ENCODE peak calls at places on chromosomes 11 and 22, in five cellular contexts. H is NCI-H446 treated with DMSO at 0.1 percent for 48 hours; Q is stimulated activated CD4-positive, alpha-beta T cell treated with anti-CD3 and anti-CD28 coated beads, Interleukin-15, amount 100 ng/mL, for 1 hour; Z is nephron progenitor cell; S is MM.1S. G is an unnamed sample.

GRCh38 chr11:35928688-35929087 is 15.2 kb upstream of the LDLRAD3 start:
- DNase-seq in H (no peak), Q (no peak), Z (no peak), S (no peak), G (no peak)

GRCh38 chr22:36773935-36774334 is 2.0 kb downstream of the IFT27 start:
- DNase-seq in H (no peak), Q (no peak), Z (no peak), S (peak; percentile 15), G (no peak)

GRCh38 chr11:110196241-110196754 is 100.1 kb downstream of the RDX start:
- DNase-seq in H (no peak), Q (no peak), Z (no peak), S (no peak), G (no peak)

GRCh38 chr11:8086001-8086479 is 5.0 kb downstream of the TUB start:
- DNase-seq in H (peak; percentile 81), Q (no peak), Z (no peak), S (no peak), G (peak; percentile 13)

GRCh38 chr22:45422237-45422983 is 8.9 kb downstream of the RIBC2 start:
- DNase-seq in H (no peak), Q (no peak), Z (no peak), S (no peak), G (no peak)

GRCh38 chr11:47394322-47395224 is 13.8 kb upstream of the SLC39A13 start:
- DNase-seq in H (no peak), Q (no peak), Z (no peak), S (peak; percentile 43), G (no peak)

GRCh38 chr11:1023811-1024596 is 12.5 kb downstream of the MUC6 start:
- DNase-seq in H (no peak), Q (no peak), Z (no peak), S (no peak), G (no peak)

GRCh38 chr22:28911777-28912669 is 28.7 kb downstream of the ZNRF3 start:
- DNase-seq in H (no peak), Q (no peak), Z (no peak), S (no peak), G (no peak)

GRCh38 chr11:32893947-32894827 is 1.6 kb downstream of the QSER1 start:
- DNase-seq in H (peak; percentile 87), Q (no peak), Z (peak; percentile 14), S (peak; percentile 67), G (peak; percentile 61)

GRCh38 chr22:49693848-49694247 is 133.8 kb downstream of the BRD1 start:
- DNase-seq in H (no peak), Q (no peak), Z (no peak), S (no peak), G (no peak)

GRCh38 chr11:117833401-117833891 is 8.9 kb upstream of the FXYD2 start:
- DNase-seq in H (peak; percentile 34), Q (no peak), Z (no peak), S (no peak), G (no peak)

GRCh38 chr11:9815486-9816136 is 151.7 kb downstream of the SWAP70 start:
- DNase-seq in H (no peak), Q (no peak), Z (no peak), S (no peak), G (no peak)

GRCh38 chr22:46571642-46572250 is 34.3 kb upstream of the CELSR1 start:
- DNase-seq in H (no peak), Q (no peak), Z (no peak), S (no peak), G (no peak)

GRCh38 chr11:1287928-1288327 is 21.5 kb downstream of the TOLLIP start:
- DNase-seq in H (no peak), Q (no peak), Z (no peak), S (no peak), G (no peak)

GRCh38 chr11:27482793-27483192 is 10.2 kb upstream of the LGR4 start:
- DNase-seq in H (no peak), Q (no peak), Z (no peak), S (no peak), G (no peak)

GRCh38 chr11:57626895-57627294 is 22.8 kb downstream of the YPEL4 start:
- DNase-seq in H (no peak), Q (no peak), Z (no peak), S (no peak), G (no peak)

GRCh38 chr11:70073188-70073817 is 4.8 kb upstream of the ANO1 start:
- DNase-seq in H (no peak), Q (no peak), Z (no peak), S (no peak), G (no peak)

GRCh38 chr11:69356703-69357457 is 62.9 kb downstream of the MYEOV start:
- DNase-seq in H (no peak), Q (no peak), Z (no peak), S (no peak), G (no peak)

GRCh38 chr11:14189874-14190273 is 169.1 kb downstream of the RRAS2 start:
- DNase-seq in H (no peak), Q (no peak), Z (no peak), S (no peak), G (no peak)

GRCh38 chr11:116777056-116777455 is 4.3 kb upstream of the BUD13 start:
- DNase-seq in H (no peak), Q (no peak), Z (no peak), S (no peak), G (no peak)

GRCh38 chr22:19350947-19351346 is 59.4 kb upstream of the CLTCL1 start:
- DNase-seq in H (no peak), Q (no peak), Z (no peak), S (no peak), G (no peak)

GRCh38 chr11:19493446-19493845 is 219.2 kb upstream of the NAV2 start:
- DNase-seq in H (no peak), Q (no peak), Z (no peak), S (no peak), G (no peak)

GRCh38 chr22:44020981-44021380 is 3.1 kb upstream of the PARVB start:
- DNase-seq in H (no peak), Q (no peak), Z (no peak), S (no peak), G (no peak)

GRCh38 chr11:32597914-32598313 is 14.3 kb downstream of the EIF3M start:
- DNase-seq in H (no peak), Q (no peak), Z (no peak), S (no peak), G (no peak)

GRCh38 chr11:66239998-66240780 is 28.2 kb upstream of the RAB1B start:
- DNase-seq in H (no peak), Q (no peak), Z (no peak), S (no peak), G (no peak)

G was measured in DMS 273 treated with DMSO at 0.1 percent for 48 hours.